ENCODE peak calls at places on chromosomes 5 and 9, in four cellular contexts. S, C, E and J are unnamed samples.

GRCh38 chr5:42943931-42944631 is 96.0 kb downstream of the ANXA2R start:
- DNase-seq in S (peak), C (no peak), E (no peak), J (no peak)

GRCh38 chr5:133400831-133401351 is 211.4 kb downstream of the FSTL4 start:
- DNase-seq in S (no peak), C (no peak), E (no peak), J (no peak)

GRCh38 chr5:38529955-38530644 is 26.3 kb downstream of the LIFR start:
- DNase-seq in S (no peak), C (no peak), E (no peak), J (no peak)

GRCh38 chr9:129483467-129484324 is 137.2 kb downstream of the C9orf50 start:
- DNase-seq in S (peak), C (no peak), E (no peak), J (peak)

GRCh38 chr5:139243425-139243965 is 45.3 kb upstream of the SIL1 start:
- DNase-seq in S (peak), C (no peak), E (no peak), J (no peak)

GRCh38 chr5:116440329-116440895 is 134.2 kb downstream of the SEMA6A start:
- DNase-seq in S (no peak), C (no peak), E (no peak), J (no peak)

GRCh38 chr5:32462618-32463017 is 18.1 kb upstream of the ZFR start:
- DNase-seq in S (peak), C (no peak), E (peak), J (peak)

GRCh38 chr9:88776717-88777497 is 214.4 kb upstream of the S1PR3 start:
- DNase-seq in S (peak), C (no peak), E (no peak), J (peak)